ENCODE peak calls at places on chromosomes 1 and 21, in four cellular contexts. P, Q, G and H are unnamed samples.

GRCh38 chr1:37471345-37472231 is 2.8 kb upstream of the ZC3H12A start:
- DNase-seq in P (peak; percentile 82), G (peak; percentile 97), Q (peak; percentile 28), H (no peak)

GRCh38 chr1:41414291-41414690 is 53.1 kb downstream of the FOXO6 start:
- DNase-seq in G (no peak), Q (no peak), P (no peak), H (no peak)

GRCh38 chr1:179228783-179229213 is 679 bp downstream of the ABL2 start:
- DNase-seq in P (peak; percentile 6), Q (peak; percentile 78), G (peak; percentile 72), H (no peak)

GRCh38 chr1:181255270-181255929 is 166.9 kb downstream of the IER5 start:
- DNase-seq in P (peak; percentile 83), Q (no peak), G (peak; percentile 98), H (no peak)

GRCh38 chr1:109149874-109150601 is 36.1 kb downstream of the ELAPOR1 start:
- DNase-seq in Q (no peak), P (no peak), G (no peak), H (no peak)

GRCh38 chr1:153631047-153632022 is 2.5 kb upstream of the CHTOP start:
- DNase-seq in Q (no peak), P (no peak), G (peak; percentile 17), H (no peak)

GRCh38 chr1:47991187-47991586 is 6.0 kb downstream of the TRABD2B start:
- DNase-seq in P (peak; percentile 43), G (peak; percentile 64), Q (no peak), H (no peak)

GRCh38 chr1:90707363-90707710 is 9.8 kb downstream of the BARHL2 start:
- DNase-seq in Q (peak; percentile 91), G (peak; percentile 66), P (peak; percentile 49), H (no peak)

GRCh38 chr1:233081686-233082085 is 131.3 kb downstream of the NTPCR start:
- DNase-seq in Q (no peak), G (no peak), P (peak; percentile 76), H (no peak)

GRCh38 chr1:116957646-116958045 is 43.9 kb upstream of the CD101 start:
- DNase-seq in P (no peak), G (no peak), Q (no peak), H (no peak)

GRCh38 chr21:29753216-29753615 is 186.6 kb downstream of the GRIK1 start:
- DNase-seq in Q (no peak), G (peak; percentile 33), P (no peak), H (no peak)

GRCh38 chr1:50516056-50516455 is 92.8 kb upstream of the DMRTA2 start:
- DNase-seq in G (no peak), P (no peak), Q (no peak), H (no peak)

GRCh38 chr1:200233393-200233792 is 176.4 kb downstream of the ZNF281 start:
- DNase-seq in G (peak; percentile 74), P (peak; percentile 46), Q (no peak), H (no peak)

GRCh38 chr1:55813619-55814018 is 598.5 kb upstream of the USP24 start:
- DNase-seq in G (peak; percentile 79), P (peak; percentile 49), Q (no peak), H (no peak)

GRCh38 chr1:164863056-164863455 is 304.1 kb downstream of the PBX1 start:
- DNase-seq in P (no peak), Q (no peak), G (no peak), H (no peak)

GRCh38 chr1:92784051-92784638 is 763 bp downstream of the EVI5 start:
- DNase-seq in P (peak; percentile 61), Q (peak; percentile 43), G (peak; percentile 86), H (peak; percentile 52)

GRCh38 chr1:232404981-232405380 is 225.0 kb downstream of the SIPA1L2 start:
- DNase-seq in G (no peak), P (no peak), Q (no peak), H (no peak)

GRCh38 chr1:42165511-42166210 is 1.1 kb upstream of the GUCA2A start:
- DNase-seq in P (peak; percentile 99), G (peak; percentile 64), Q (no peak), H (no peak)

GRCh38 chr1:212070720-212071302 is 35.3 kb downstream of the DTL start:
- DNase-seq in G (peak; percentile 79), P (peak; percentile 76), Q (peak; percentile 43), H (peak; percentile 48)

GRCh38 chr1:7656821-7657220 is 114.3 kb upstream of the VAMP3 start:
- DNase-seq in P (no peak), G (no peak), Q (no peak), H (no peak)

GRCh38 chr1:15483971-15484370 is 8.1 kb downstream of the CELA2B start:
- DNase-seq in P (no peak), G (no peak), Q (no peak), H (no peak)

GRCh38 chr1:156241311-156241811 is 623 bp upstream of the BGLAP start:
- DNase-seq in Q (no peak), G (peak; percentile 73), P (peak; percentile 85), H (no peak)

GRCh38 chr1:151047591-151047924 is at the start of gene C1orf56:
- DNase-seq in P (peak; percentile 76), Q (peak; percentile 84), G (peak; percentile 82), H (peak; percentile 46)

GRCh38 chr1:43005460-43006351 is 47.0 kb upstream of the SLC2A1 start:
- DNase-seq in Q (peak; percentile 88), P (no peak), G (no peak), H (no peak)

GRCh38 chr1:200776949-200777348 is 38.3 kb downstream of the CAMSAP2 start:
- DNase-seq in Q (no peak), P (peak; percentile 30), G (peak; percentile 52), H (no peak)

GRCh38 chr1:190608282-190608681 is 130.6 kb upstream of the BRINP3 start:
- DNase-seq in Q (no peak), G (no peak), P (no peak), H (no peak)

GRCh38 chr1:89888480-89889335 is 67.9 kb downstream of the LRRC8D start:
- DNase-seq in Q (no peak), G (no peak), P (no peak), H (no peak)

GRCh38 chr1:155976062-155976912 is 2.1 kb downstream of the ARHGEF2 start:
- DNase-seq in Q (peak; percentile 75), G (peak; percentile 79), P (peak; percentile 70), H (peak; percentile 83)

GRCh38 chr1:87549691-87550090 is 221.0 kb downstream of the LMO4 start:
- DNase-seq in Q (no peak), P (no peak), G (no peak), H (no peak)

DNA sequence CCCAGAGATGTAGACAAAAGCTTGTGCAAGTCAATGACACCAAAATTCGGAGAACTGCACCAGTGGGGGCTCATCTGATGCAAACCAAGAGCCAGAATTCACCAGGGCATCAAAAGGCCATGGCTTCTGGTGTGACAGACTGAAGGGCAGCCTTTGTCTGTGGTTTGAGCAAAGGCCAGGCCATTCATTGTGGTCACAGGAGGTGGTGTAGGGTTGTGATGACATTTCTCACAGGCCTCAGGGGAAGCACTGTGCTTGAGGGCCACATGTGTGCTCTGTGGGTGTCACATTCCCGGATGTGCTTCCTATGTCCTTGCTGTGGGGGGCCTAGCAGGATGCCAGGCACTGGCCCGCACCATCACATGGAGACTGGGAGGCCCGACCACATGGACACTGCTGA is 22.5 kb upstream of the KCNE1 start:
- DNase-seq in Q (no peak), P (no peak), G (peak; percentile 50), H (no peak)
- TF ChIP-seq EZH2phosphoT487 in Q (no peak), P (no peak), G (no peak), H (no peak)

GRCh38 chr1:246131095-246131494 is 376.0 kb downstream of the SMYD3 start:
- DNase-seq in Q (no peak), G (no peak), P (no peak), H (no peak)

GRCh38 chr1:246126580-246126979 is 380.5 kb downstream of the SMYD3 start:
- DNase-seq in Q (no peak), P (no peak), G (no peak), H (no peak)

GRCh38 chr1:246128494-246129069 is 378.5 kb downstream of the SMYD3 start:
- DNase-seq in Q (no peak), P (no peak), G (no peak), H (no peak)
- TF ChIP-seq EZH2phosphoT487 in Q (no peak), P (no peak), G (no peak), H (no peak)

DNA sequence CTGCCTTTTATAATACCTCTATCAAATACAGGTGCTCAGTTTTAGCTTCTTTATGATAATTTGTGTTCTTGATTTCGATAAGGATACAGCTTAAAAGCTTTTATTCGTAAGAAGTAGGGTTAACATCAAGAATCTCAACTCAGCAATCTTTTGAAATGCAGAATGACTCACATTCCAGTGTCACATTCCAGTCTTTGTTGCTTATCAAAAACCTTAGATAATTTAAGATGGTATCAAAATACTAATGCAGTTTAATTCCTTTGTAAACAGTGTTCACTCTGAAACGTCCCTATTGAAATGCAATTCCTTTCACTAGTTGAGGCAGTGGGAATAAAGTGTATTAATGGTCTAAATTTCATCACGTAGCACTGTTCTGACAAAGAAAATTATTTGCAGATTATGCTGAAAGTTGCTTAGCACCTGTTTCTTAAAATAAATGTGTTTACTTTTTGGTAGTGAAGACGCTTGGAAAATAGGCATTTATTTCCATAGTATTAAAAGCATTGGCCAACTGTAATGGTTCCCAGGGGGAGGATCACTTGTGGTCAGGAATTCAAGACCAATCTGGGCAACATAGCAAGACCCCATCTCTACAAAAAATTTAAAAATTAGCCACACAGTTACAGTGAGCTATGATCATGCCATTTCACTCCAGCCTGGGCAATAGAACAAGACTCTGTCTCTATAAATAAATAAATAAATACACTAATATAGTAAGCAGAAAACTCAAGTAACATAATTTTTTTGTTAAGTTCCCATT is 10.1 kb upstream of the CNN3 start:
- DNase-seq in Q (no peak), P (no peak), G (peak; percentile 29), H (no peak)
- TF ChIP-seq EZH2phosphoT487 in Q (no peak), P (no peak), G (no peak), H (no peak)

DNA sequence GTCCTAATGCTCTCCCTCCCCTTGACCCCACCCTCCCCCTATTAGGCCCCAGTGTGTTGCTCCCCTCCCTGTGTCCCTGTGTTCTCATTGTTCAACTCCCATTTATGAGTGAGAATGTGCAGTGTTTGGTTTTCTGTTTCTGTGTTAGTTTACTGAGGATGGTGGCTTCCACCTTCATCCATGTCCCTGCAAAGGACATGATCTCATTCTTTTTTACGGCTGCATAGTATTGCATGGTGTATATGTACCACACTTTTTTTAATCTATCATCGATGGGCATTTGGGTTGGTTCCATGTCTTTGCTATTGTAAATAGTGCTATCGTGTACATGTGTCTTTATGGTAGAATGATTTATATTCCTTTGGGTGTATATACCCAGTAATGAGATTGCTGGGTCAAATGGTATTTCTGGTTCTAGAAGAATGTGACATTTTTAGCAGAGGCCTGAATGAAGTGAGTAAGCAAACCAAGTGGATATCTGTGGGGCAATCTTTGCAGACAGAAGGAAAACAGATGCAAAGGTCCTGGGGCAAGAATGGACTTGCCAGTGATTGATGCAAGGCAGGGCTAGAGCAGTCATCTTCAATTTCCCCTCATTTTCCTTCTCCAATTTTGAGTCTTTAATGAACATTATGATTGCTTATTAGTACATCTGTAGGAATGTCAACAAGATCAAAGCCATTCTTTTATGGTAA is 50.2 kb downstream of the UBE4B start:
- DNase-seq in G (peak; percentile 52), Q (no peak), P (no peak), H (no peak)
- TF ChIP-seq EZH2phosphoT487 in G (no peak), Q (no peak), P (no peak), H (no peak)

GRCh38 chr1:2492091-2492490 is 16.0 kb downstream of the PLCH2 start:
- DNase-seq in P (no peak), G (no peak), Q (no peak), H (peak; percentile 38)
- TF ChIP-seq EZH2phosphoT487 in P (no peak), G (no peak), Q (no peak), H (no peak)

DNA sequence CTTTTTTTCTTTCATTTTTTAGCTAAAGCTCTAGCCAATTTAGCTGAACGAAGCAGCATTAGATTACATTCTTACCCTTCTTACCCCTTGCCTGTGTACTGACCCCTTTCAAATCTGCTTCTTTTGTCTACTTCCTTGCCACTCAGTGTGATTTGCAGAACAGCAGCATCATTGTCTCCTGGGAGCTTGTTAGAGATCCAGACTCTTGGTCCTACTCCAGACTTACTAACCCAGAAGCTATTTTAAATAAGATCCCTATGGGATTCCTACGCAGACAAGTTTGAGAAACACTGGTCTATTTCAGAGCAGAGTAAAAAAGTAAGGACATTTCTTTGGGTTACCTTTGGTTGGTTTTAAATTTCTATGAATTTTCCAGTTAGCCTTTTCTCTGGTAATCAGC is 13.8 kb downstream of the LRRC39 start:
- DNase-seq in Q (peak; percentile 82), P (no peak), G (peak; percentile 93), H (no peak)
- TF ChIP-seq EZH2phosphoT487 in Q (no peak), P (no peak), G (no peak), H (no peak)